ENCODE peak calls at places on chromosomes 12 and 14, in four cellular contexts. One of them, this sample, is unnamed.
A peak's percentile ranks its signal among the peaks of the same experiment; 100 is the strongest.

GRCh38 chr12:119593578-119594398 is at the start of gene TMEM233:
- DNase-seq in activated CD8-positive, alpha-beta memory T cell treated with anti-CD3 and anti-CD28 coated beads for 4 hours: no peak
- DNase-seq in CD8-positive, alpha-beta memory T cell: no peak
- DNase-seq in GM10248: no peak
- DNase-seq in this sample: peak; percentile 12

GRCh38 chr14:32375663-32376062 is 46.6 kb downstream of the AKAP6 start:
- DNase-seq in activated CD8-positive, alpha-beta memory T cell treated with anti-CD3 and anti-CD28 coated beads for 4 hours: no peak
- DNase-seq in CD8-positive, alpha-beta memory T cell: no peak
- DNase-seq in GM10248: no peak
- DNase-seq in this sample: no peak

GRCh38 chr14:22561661-22562579 is 27.1 kb downstream of the DAD1 start:
- DNase-seq in activated CD8-positive, alpha-beta memory T cell treated with anti-CD3 and anti-CD28 coated beads for 4 hours: peak; percentile 70
- DNase-seq in CD8-positive, alpha-beta memory T cell: peak; percentile 91
- DNase-seq in GM10248: peak; percentile 24
- DNase-seq in this sample: peak; percentile 35

GRCh38 chr12:92326877-92327276 is 181.2 kb upstream of the BTG1 start:
- DNase-seq in activated CD8-positive, alpha-beta memory T cell treated with anti-CD3 and anti-CD28 coated beads for 4 hours: no peak
- DNase-seq in CD8-positive, alpha-beta memory T cell: no peak
- DNase-seq in GM10248: no peak
- DNase-seq in this sample: no peak

GRCh38 chr12:95790025-95790911 is at the start of gene NTN4:
- DNase-seq in activated CD8-positive, alpha-beta memory T cell treated with anti-CD3 and anti-CD28 coated beads for 4 hours: no peak
- DNase-seq in CD8-positive, alpha-beta memory T cell: no peak
- DNase-seq in GM10248: peak; percentile 59
- DNase-seq in this sample: no peak

GRCh38 chr14:31194095-31194494 is 13.5 kb downstream of the HECTD1 start:
- DNase-seq in activated CD8-positive, alpha-beta memory T cell treated with anti-CD3 and anti-CD28 coated beads for 4 hours: no peak
- DNase-seq in CD8-positive, alpha-beta memory T cell: no peak
- DNase-seq in GM10248: no peak
- DNase-seq in this sample: peak; percentile 56

GRCh38 chr14:90785474-90785873 is 30.8 kb downstream of the TTC7B start:
- DNase-seq in activated CD8-positive, alpha-beta memory T cell treated with anti-CD3 and anti-CD28 coated beads for 4 hours: no peak
- DNase-seq in CD8-positive, alpha-beta memory T cell: no peak
- DNase-seq in GM10248: no peak
- DNase-seq in this sample: peak; percentile 12

GRCh38 chr14:92638904-92639303 is 109.5 kb downstream of the LGMN start:
- DNase-seq in activated CD8-positive, alpha-beta memory T cell treated with anti-CD3 and anti-CD28 coated beads for 4 hours: no peak
- DNase-seq in CD8-positive, alpha-beta memory T cell: no peak
- DNase-seq in GM10248: no peak
- DNase-seq in this sample: no peak

GRCh38 chr14:55336161-55336560 is 64.9 kb downstream of the FBXO34 start:
- DNase-seq in activated CD8-positive, alpha-beta memory T cell treated with anti-CD3 and anti-CD28 coated beads for 4 hours: no peak
- DNase-seq in CD8-positive, alpha-beta memory T cell: peak; percentile 50
- DNase-seq in GM10248: no peak
- DNase-seq in this sample: peak; percentile 58

GRCh38 chr12:101967506-101967905 is 90.1 kb downstream of the DRAM1 start:
- DNase-seq in activated CD8-positive, alpha-beta memory T cell treated with anti-CD3 and anti-CD28 coated beads for 4 hours: no peak
- DNase-seq in CD8-positive, alpha-beta memory T cell: no peak
- DNase-seq in GM10248: no peak
- DNase-seq in this sample: no peak

GRCh38 chr14:63747836-63748235 is 20.0 kb upstream of the SGPP1 start:
- DNase-seq in activated CD8-positive, alpha-beta memory T cell treated with anti-CD3 and anti-CD28 coated beads for 4 hours: no peak
- DNase-seq in CD8-positive, alpha-beta memory T cell: no peak
- DNase-seq in GM10248: peak; percentile 37
- DNase-seq in this sample: no peak

GRCh38 chr12:70190252-70191010 is 52.8 kb upstream of the CNOT2 start:
- DNase-seq in activated CD8-positive, alpha-beta memory T cell treated with anti-CD3 and anti-CD28 coated beads for 4 hours: no peak
- DNase-seq in CD8-positive, alpha-beta memory T cell: no peak
- DNase-seq in GM10248: no peak
- DNase-seq in this sample: peak; percentile 20

GRCh38 chr12:88854260-88854659 is 274.0 kb upstream of the KITLG start:
- DNase-seq in activated CD8-positive, alpha-beta memory T cell treated with anti-CD3 and anti-CD28 coated beads for 4 hours: no peak
- DNase-seq in CD8-positive, alpha-beta memory T cell: no peak
- DNase-seq in GM10248: no peak
- DNase-seq in this sample: peak; percentile 97

GRCh38 chr14:62329427-62329826 is 567.2 kb downstream of the SNAPC1 start:
- DNase-seq in activated CD8-positive, alpha-beta memory T cell treated with anti-CD3 and anti-CD28 coated beads for 4 hours: no peak
- DNase-seq in CD8-positive, alpha-beta memory T cell: no peak
- DNase-seq in GM10248: no peak
- DNase-seq in this sample: peak; percentile 55

GRCh38 chr12:79373896-79374499 is 316.8 kb downstream of the PAWR start:
- DNase-seq in activated CD8-positive, alpha-beta memory T cell treated with anti-CD3 and anti-CD28 coated beads for 4 hours: no peak
- DNase-seq in CD8-positive, alpha-beta memory T cell: no peak
- DNase-seq in GM10248: peak; percentile 17
- DNase-seq in this sample: peak; percentile 37

GRCh38 chr14:98909251-98909944 is 362.6 kb downstream of the BCL11B start:
- DNase-seq in activated CD8-positive, alpha-beta memory T cell treated with anti-CD3 and anti-CD28 coated beads for 4 hours: no peak
- DNase-seq in CD8-positive, alpha-beta memory T cell: peak; percentile 25
- DNase-seq in GM10248: no peak
- DNase-seq in this sample: no peak

GRCh38 chr12:28878629-28879028 is 270.4 kb upstream of the FAR2 start:
- DNase-seq in activated CD8-positive, alpha-beta memory T cell treated with anti-CD3 and anti-CD28 coated beads for 4 hours: no peak
- DNase-seq in CD8-positive, alpha-beta memory T cell: no peak
- DNase-seq in GM10248: no peak
- DNase-seq in this sample: no peak

GRCh38 chr14:77022219-77022852 is 6.2 kb downstream of the IRF2BPL start:
- DNase-seq in activated CD8-positive, alpha-beta memory T cell treated with anti-CD3 and anti-CD28 coated beads for 4 hours: no peak
- DNase-seq in CD8-positive, alpha-beta memory T cell: no peak
- DNase-seq in GM10248: peak; percentile 51
- DNase-seq in this sample: no peak

GRCh38 chr12:90393654-90394053 is 561.3 kb downstream of the CCER1 start:
- DNase-seq in activated CD8-positive, alpha-beta memory T cell treated with anti-CD3 and anti-CD28 coated beads for 4 hours: no peak
- DNase-seq in CD8-positive, alpha-beta memory T cell: no peak
- DNase-seq in GM10248: no peak
- DNase-seq in this sample: no peak

GRCh38 chr12:39300799-39301198 is 142.1 kb downstream of the KIF21A start:
- DNase-seq in activated CD8-positive, alpha-beta memory T cell treated with anti-CD3 and anti-CD28 coated beads for 4 hours: no peak
- DNase-seq in CD8-positive, alpha-beta memory T cell: no peak
- DNase-seq in GM10248: no peak
- DNase-seq in this sample: peak; percentile 30

GRCh38 chr12:3371018-3371417 is 120.0 kb upstream of the PRMT8 start:
- DNase-seq in activated CD8-positive, alpha-beta memory T cell treated with anti-CD3 and anti-CD28 coated beads for 4 hours: no peak
- DNase-seq in CD8-positive, alpha-beta memory T cell: no peak
- DNase-seq in GM10248: no peak
- DNase-seq in this sample: no peak

GRCh38 chr14:70259420-70259819 is 70.7 kb upstream of the SLC8A3 start:
- DNase-seq in activated CD8-positive, alpha-beta memory T cell treated with anti-CD3 and anti-CD28 coated beads for 4 hours: no peak
- DNase-seq in CD8-positive, alpha-beta memory T cell: no peak
- DNase-seq in GM10248: no peak
- DNase-seq in this sample: no peak

GRCh38 chr12:30977537-30978349 is 51.2 kb downstream of the TSPAN11 start:
- DNase-seq in activated CD8-positive, alpha-beta memory T cell treated with anti-CD3 and anti-CD28 coated beads for 4 hours: no peak
- DNase-seq in CD8-positive, alpha-beta memory T cell: no peak
- DNase-seq in GM10248: no peak
- DNase-seq in this sample: no peak

GRCh38 chr12:4821000-4821399 is 88.7 kb upstream of the KCNA1 start:
- DNase-seq in activated CD8-positive, alpha-beta memory T cell treated with anti-CD3 and anti-CD28 coated beads for 4 hours: no peak
- DNase-seq in CD8-positive, alpha-beta memory T cell: no peak
- DNase-seq in GM10248: no peak
- DNase-seq in this sample: no peak

GRCh38 chr14:68367444-68368014 is 425.3 kb downstream of the ZFP36L1 start:
- DNase-seq in activated CD8-positive, alpha-beta memory T cell treated with anti-CD3 and anti-CD28 coated beads for 4 hours: no peak
- DNase-seq in CD8-positive, alpha-beta memory T cell: no peak
- DNase-seq in GM10248: no peak
- DNase-seq in this sample: peak; percentile 21

GRCh38 chr12:2959194-2959507 is at the start of gene TEAD4:
- DNase-seq in activated CD8-positive, alpha-beta memory T cell treated with anti-CD3 and anti-CD28 coated beads for 4 hours: no peak
- DNase-seq in CD8-positive, alpha-beta memory T cell: no peak
- DNase-seq in GM10248: peak; percentile 76
- DNase-seq in this sample: peak; percentile 79

GRCh38 chr12:8697476-8698131 is at the start of gene RIMKLB:
- DNase-seq in activated CD8-positive, alpha-beta memory T cell treated with anti-CD3 and anti-CD28 coated beads for 4 hours: peak; percentile 80
- DNase-seq in CD8-positive, alpha-beta memory T cell: peak; percentile 85
- DNase-seq in GM10248: peak; percentile 90
- DNase-seq in this sample: peak; percentile 74

GRCh38 chr14:67480011-67480410 is 8.5 kb downstream of the TMEM229B start:
- DNase-seq in activated CD8-positive, alpha-beta memory T cell treated with anti-CD3 and anti-CD28 coated beads for 4 hours: no peak
- DNase-seq in CD8-positive, alpha-beta memory T cell: no peak
- DNase-seq in GM10248: no peak
- DNase-seq in this sample: no peak

GRCh38 chr12:123097521-123098084 is 53.3 kb downstream of the PITPNM2 start:
- DNase-seq in activated CD8-positive, alpha-beta memory T cell treated with anti-CD3 and anti-CD28 coated beads for 4 hours: no peak
- DNase-seq in CD8-positive, alpha-beta memory T cell: no peak
- DNase-seq in GM10248: no peak
- DNase-seq in this sample: no peak

GRCh38 chr12:85835810-85836715 is at the start of gene RASSF9:
- DNase-seq in activated CD8-positive, alpha-beta memory T cell treated with anti-CD3 and anti-CD28 coated beads for 4 hours: no peak
- DNase-seq in CD8-positive, alpha-beta memory T cell: no peak
- DNase-seq in GM10248: no peak
- DNase-seq in this sample: peak; percentile 89

This sample was measured in iris pigment epithelial cell.